ENCODE peak calls at places on chromosome 6, in nine cellular contexts. L, M, U, C, W, Z, K, Y and B are unnamed samples.

GRCh38 chr6:135910943-135911618 is 59.6 kb downstream of the PDE7B start:
- DNase-seq in W (no peak), C (no peak), Z (no peak), L (no peak), U (peak), M (no peak), K (no peak), Y (no peak), B (no peak)

GRCh38 chr6:137492771-137493217 is 1.4 kb downstream of the OLIG3 start:
- DNase-seq in L (no peak), Y (no peak), U (no peak), K (no peak), W (no peak), Z (no peak), M (no peak), C (no peak), B (no peak)

GRCh38 chr6:168784426-168784825 is 343.4 kb downstream of the SMOC2 start:
- DNase-seq in Z (no peak), W (no peak), K (no peak), U (no peak), L (no peak), Y (no peak), C (no peak), M (no peak), B (no peak)

GRCh38 chr6:157762636-157763035 is 60.4 kb upstream of the SNX9 start:
- DNase-seq in L (no peak), C (no peak), Y (no peak), W (no peak), K (no peak), U (no peak), Z (peak), M (no peak), B (no peak)

GRCh38 chr6:125201961-125202729 is 48.6 kb downstream of the TPD52L1 start:
- DNase-seq in W (peak), Y (no peak), U (peak), K (peak), L (no peak), C (peak), Z (no peak), M (no peak), B (no peak)

GRCh38 chr6:31580807-31581437 is 1.3 kb downstream of the LTB start:
- DNase-seq in Y (peak), W (no peak), L (peak), K (peak), C (peak), M (peak), Z (peak), U (peak), B (no peak)

GRCh38 chr6:18203786-18204185 is 48.6 kb downstream of the KDM1B start:
- DNase-seq in U (no peak), L (no peak), C (no peak), Z (no peak), K (no peak), Y (no peak), W (no peak), M (no peak), B (no peak)

GRCh38 chr6:106892186-106892585 is 82.3 kb downstream of the CD24 start:
- DNase-seq in L (no peak), K (no peak), U (no peak), Y (no peak), Z (no peak), M (no peak), C (no peak), W (no peak), B (no peak)

GRCh38 chr6:104505838-104506237 is 353.9 kb downstream of the HACE1 start:
- DNase-seq in M (no peak), U (no peak), W (no peak), C (no peak), Z (no peak), K (no peak), L (no peak), Y (no peak), B (no peak)

GRCh38 chr6:149766156-149766768 is 16.7 kb downstream of the PCMT1 start:
- DNase-seq in Y (no peak), M (no peak), Z (no peak), W (peak), U (peak), L (no peak), C (no peak), K (no peak), B (no peak)

GRCh38 chr6:167907837-167908681 is 81.3 kb downstream of the AFDN start:
- DNase-seq in Z (peak), W (no peak), U (peak), C (peak), L (no peak), Y (peak), K (no peak), M (peak), B (no peak)

GRCh38 chr6:131958551-131959470 is 7.6 kb upstream of the CCN2 start:
- DNase-seq in C (no peak), Y (no peak), W (no peak), M (no peak), U (no peak), K (no peak), L (no peak), Z (peak), B (no peak)

GRCh38 chr6:43868467-43868866 is 98.5 kb downstream of the VEGFA start:
- DNase-seq in C (no peak), K (no peak), Y (no peak), L (no peak), U (no peak), Z (no peak), W (no peak), M (no peak), B (no peak)